ENCODE peak calls at places on chromosomes 3 and 15, in ten cellular contexts. U is uterus, O is IMR-90, G is heart left ventricle, F is GM12878, J is ovary, Q is transverse colon, V is Peyer's patch, P is prostate gland, X is upper lobe of left lung. L is an unnamed sample.
A peak's percentile ranks its signal among the peaks of the same experiment; 100 is the strongest.

GRCh38 chr3:40971191-40972168 is 227.8 kb upstream of the CTNNB1 start:
- DNase-seq in U (peak; percentile 86), O (peak; percentile 86), G (peak; percentile 70), F (peak; percentile 93), J (peak; percentile 72), Q (peak; percentile 73), V (peak; percentile 86), P (peak; percentile 30), X (peak; percentile 90), L (peak; percentile 75)

GRCh38 chr3:101950985-101951733 is 101.8 kb downstream of the NFKBIZ start:
- DNase-seq in U (no peak), O (no peak), G (no peak), F (no peak), J (no peak), Q (no peak), V (no peak), P (peak; percentile 55), X (no peak), L (no peak)

GRCh38 chr15:44692659-44693058 is 18.5 kb downstream of the PATL2 start:
- DNase-seq in U (no peak), O (no peak), G (no peak), F (no peak), J (no peak), Q (no peak), V (no peak), P (no peak), X (no peak), L (no peak)

GRCh38 chr3:67468511-67468910 is 185.9 kb downstream of the SUCLG2 start:
- DNase-seq in U (no peak), O (peak; percentile 32), G (no peak), F (no peak), J (no peak), Q (no peak), V (no peak), P (no peak), X (no peak), L (no peak)

GRCh38 chr3:147361671-147362420 is 44.5 kb downstream of the ZIC4 start:
- DNase-seq in U (no peak), O (no peak), G (peak; percentile 58), F (no peak), J (no peak), Q (peak; percentile 39), V (no peak), P (no peak), X (no peak), L (peak; percentile 33)

GRCh38 chr15:90062729-90063684 is 39.3 kb downstream of the IDH2 start:
- DNase-seq in U (no peak), O (no peak), G (peak; percentile 63), F (no peak), J (no peak), Q (no peak), V (no peak), P (no peak), X (peak; percentile 84), L (no peak)

GRCh38 chr3:135964160-135964955 is 1.2 kb upstream of the PPP2R3A start:
- DNase-seq in U (no peak), O (no peak), G (no peak), F (no peak), J (peak; percentile 18), Q (no peak), V (no peak), P (no peak), X (no peak), L (no peak)

GRCh38 chr3:163587342-163587741 is 1491.0 kb downstream of the SI start:
- DNase-seq in U (no peak), O (no peak), G (no peak), F (no peak), J (no peak), Q (no peak), V (no peak), P (no peak), X (no peak), L (no peak)

GRCh38 chr15:48811325-48811938 is 563 bp upstream of the CEP152 start:
- DNase-seq in U (no peak), O (no peak), G (no peak), F (no peak), J (no peak), Q (no peak), V (no peak), P (no peak), X (no peak), L (no peak)

GRCh38 chr15:99253381-99254090 is 2.3 kb downstream of the LRRC28 start:
- DNase-seq in U (no peak), O (peak; percentile 61), G (no peak), F (no peak), J (no peak), Q (no peak), V (no peak), P (no peak), X (no peak), L (no peak)

GRCh38 chr3:168071535-168071934 is 24.2 kb downstream of the GOLIM4 start:
- DNase-seq in U (no peak), O (peak; percentile 90), G (no peak), F (no peak), J (no peak), Q (no peak), V (no peak), P (no peak), X (no peak), L (no peak)

GRCh38 chr3:130844462-130844861 is 49.4 kb upstream of the ATP2C1 start:
- DNase-seq in U (no peak), O (no peak), G (no peak), F (no peak), J (no peak), Q (no peak), V (no peak), P (no peak), X (no peak), L (no peak)

GRCh38 chr15:74167891-74168331 is 5.6 kb upstream of the ISLR start:
- DNase-seq in U (no peak), O (no peak), G (no peak), F (no peak), J (no peak), Q (no peak), V (peak; percentile 38), P (no peak), X (no peak), L (no peak)

GRCh38 chr15:76147906-76148553 is 88.2 kb downstream of the TMEM266 start:
- DNase-seq in U (peak; percentile 55), O (peak; percentile 29), G (no peak), F (no peak), J (peak; percentile 66), Q (peak; percentile 63), V (peak; percentile 79), P (peak; percentile 54), X (peak; percentile 55), L (no peak)

GRCh38 chr3:110624571-110624970 is 447.0 kb upstream of the NECTIN3 start:
- DNase-seq in U (no peak), O (peak; percentile 68), G (no peak), F (no peak), J (no peak), Q (no peak), V (no peak), P (no peak), X (no peak), L (no peak)

GRCh38 chr15:60682115-60682514 is 203.2 kb upstream of the ICE2 start:
- DNase-seq in U (no peak), O (peak; percentile 78), G (no peak), F (no peak), J (no peak), Q (no peak), V (no peak), P (no peak), X (no peak), L (no peak)

DNA sequence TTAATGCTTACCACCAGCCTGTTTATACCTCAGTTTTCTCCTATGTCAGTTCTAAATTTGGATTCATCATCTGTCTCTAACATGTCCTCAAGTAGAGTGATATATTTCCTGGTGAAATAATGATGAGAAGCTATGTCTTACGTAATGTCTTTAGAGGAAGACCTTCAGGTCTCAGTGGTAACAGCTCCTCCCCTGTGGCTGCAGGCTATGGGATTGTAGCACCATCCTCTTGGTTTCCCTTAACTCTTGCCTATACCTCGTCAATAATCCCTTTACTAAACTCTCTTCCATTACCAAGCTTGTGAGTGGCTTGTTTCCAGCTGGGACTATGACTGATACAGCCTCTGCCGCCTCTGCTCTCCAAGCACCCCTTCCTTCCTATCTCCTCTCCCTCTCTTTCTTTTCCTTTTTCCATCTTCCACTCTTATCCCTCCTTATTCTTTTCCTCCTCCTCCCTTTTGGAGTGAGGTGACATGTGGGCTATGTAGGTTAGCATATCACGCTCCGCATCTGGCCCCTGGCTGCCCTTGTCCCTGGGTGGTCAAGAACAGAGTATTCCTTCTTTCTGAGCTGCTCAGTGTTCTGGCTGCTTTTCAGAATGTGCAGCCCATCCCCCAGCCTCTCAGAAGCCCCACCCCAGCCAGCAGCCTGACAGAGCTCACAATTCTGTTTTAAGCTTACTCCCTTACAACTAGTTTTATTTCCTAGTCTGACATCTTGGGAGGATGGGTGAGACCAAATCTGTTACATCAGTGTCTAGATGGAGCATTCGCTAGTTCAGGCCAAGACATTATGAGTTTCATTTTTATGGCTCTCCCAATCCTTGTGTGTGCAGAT is 74.9 kb upstream of the RNU6-1 start:
- DNase-seq in U (peak; percentile 87), O (peak; percentile 28), G (peak; percentile 68), F (no peak), J (peak; percentile 68), Q (peak; percentile 64), V (peak; percentile 53), P (peak; percentile 56), X (peak; percentile 75), L (peak; percentile 59)
- TF ChIP-seq POLR2A in U (no peak), O (no peak), G (no peak), F (no peak), J (no peak), Q (no peak), V (no peak), P (no peak), X (no peak), L (no peak)

GRCh38 chr3:129429080-129429451 is 630 bp upstream of the EFCAB12 start:
- DNase-seq in U (no peak), O (no peak), G (no peak), F (no peak), J (no peak), Q (no peak), V (no peak), P (no peak), X (no peak), L (no peak)
- H3K4me3 ChIP-seq in U (no peak overlapping the region), O (no peak overlapping the region), G (no peak overlapping the region), F (no peak overlapping the region), J (peak overlapping the region; percentile 54), Q (no peak overlapping the region), V (no peak overlapping the region), P (peak overlapping the region; percentile 40), X (no peak overlapping the region), L (peak overlapping the region; percentile 76)

DNA sequence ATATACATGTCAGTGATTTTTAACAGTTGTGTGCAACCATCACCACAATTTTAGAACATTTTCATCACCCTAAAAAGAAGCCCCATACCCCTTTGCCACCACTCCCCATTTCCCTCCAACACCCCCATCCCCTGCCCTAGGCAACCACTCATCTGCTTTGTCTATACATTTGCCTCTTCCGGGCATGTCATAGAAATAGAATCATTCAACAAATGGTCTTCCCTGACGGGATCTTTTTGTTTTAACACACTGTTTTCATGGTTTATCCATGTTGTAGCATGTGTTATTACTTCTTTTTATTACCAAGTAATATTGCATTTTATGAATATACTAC is 4.0 kb downstream of the VILL start:
- DNase-seq in U (no peak), O (no peak), G (no peak), F (no peak), J (no peak), Q (no peak), V (no peak), P (no peak), X (no peak), L (no peak)
- H3K27ac ChIP-seq in U (peak overlapping the region; percentile 67), O (peak overlapping the region; percentile 94), G (peak overlapping the region; percentile 63), F (peak overlapping the region; percentile 66), J (no peak overlapping the region), Q (peak overlapping the region; percentile 85), V (peak overlapping the region; percentile 84), P (peak overlapping the region; percentile 86), X (peak overlapping the region; percentile 83), L (peak overlapping the region; percentile 77)

GRCh38 chr3:119664850-119665379 is 4.5 kb upstream of the POPDC2 start:
- DNase-seq in U (no peak), O (peak; percentile 43), G (no peak), F (no peak), J (no peak), Q (no peak), V (no peak), P (no peak), X (no peak), L (no peak)
- TF ChIP-seq POLR2A in U (no peak), O (no peak), G (no peak), F (no peak), J (no peak), Q (no peak), V (no peak), P (no peak), X (no peak), L (no peak)

L was measured in gastrocnemius medialis.